ENCODE peak calls at places on chromosomes 12 and 14, in eight cellular contexts. H is GM23248, C is astrocyte, S is GM23338, D is GM12878, V is K562, X is PC-3, W is neural progenitor cell. L is an unnamed sample.

GRCh38 chr14:32698831-32699230 is 239.8 kb upstream of the NPAS3 start:
- DNase-seq in H (peak), C (peak), S (no peak), D (no peak), V (no peak), X (peak), W (no peak), L (no peak)

GRCh38 chr14:74948228-74949175 is 6.9 kb downstream of the PGF start:
- DNase-seq in H (no peak), C (no peak), S (no peak), D (no peak), V (no peak), X (no peak), W (no peak), L (no peak)

GRCh38 chr14:74882103-74882920 is 596 bp downstream of the DLST start:
- DNase-seq in H (peak), C (peak), S (peak), D (no peak), V (peak), X (peak), W (peak), L (peak)

GRCh38 chr12:130818381-130819247 is 20.4 kb downstream of the STX2 start:
- DNase-seq in H (peak), C (no peak), S (peak), D (peak), V (peak), X (peak), W (peak), L (peak)

GRCh38 chr12:91249059-91250055 is 66.7 kb upstream of the DCN start:
- DNase-seq in H (peak), C (no peak), S (no peak), D (no peak), V (no peak), X (no peak), W (no peak), L (no peak)

GRCh38 chr12:20264608-20265114 is 103.7 kb upstream of the PDE3A start:
- DNase-seq in H (no peak), C (peak), S (peak), D (no peak), V (no peak), X (no peak), W (peak), L (no peak)

GRCh38 chr14:90475298-90475697 is 78.5 kb downstream of the CALM1 start:
- DNase-seq in H (no peak), C (no peak), S (no peak), D (no peak), V (no peak), X (no peak), W (no peak), L (no peak)

GRCh38 chr12:108750471-108751402 is 19.4 kb upstream of the CORO1C start:
- DNase-seq in H (peak), C (peak), S (no peak), D (no peak), V (no peak), X (no peak), W (peak), L (no peak)

GRCh38 chr14:75876526-75876925 is 105.3 kb downstream of the TGFB3 start:
- DNase-seq in H (no peak), C (peak), S (no peak), D (no peak), V (no peak), X (no peak), W (no peak), L (no peak)

GRCh38 chr12:19222566-19222965 is 93.0 kb downstream of the PLEKHA5 start:
- DNase-seq in H (peak), C (no peak), S (no peak), D (no peak), V (no peak), X (no peak), W (no peak), L (no peak)

GRCh38 chr12:92363295-92364146 is 217.9 kb upstream of the BTG1 start:
- DNase-seq in H (peak), C (peak), S (peak), D (peak), V (peak), X (no peak), W (no peak), L (peak)

GRCh38 chr12:111584959-111585358 is 14.2 kb downstream of the ATXN2 start:
- DNase-seq in H (peak), C (no peak), S (no peak), D (no peak), V (no peak), X (peak), W (no peak), L (no peak)

GRCh38 chr12:100987552-100988277 is 193.1 kb downstream of the ANO4 start:
- DNase-seq in H (peak), C (peak), S (peak), D (peak), V (peak), X (peak), W (peak), L (peak)

GRCh38 chr12:55972045-55972843 is 1.6 kb upstream of the RAB5B start:
- DNase-seq in H (peak), C (peak), S (peak), D (no peak), V (peak), X (peak), W (no peak), L (no peak)

GRCh38 chr12:46377678-46378077 is 5.1 kb upstream of the SLC38A2 start:
- DNase-seq in H (peak), C (no peak), S (no peak), D (no peak), V (no peak), X (no peak), W (no peak), L (no peak)

GRCh38 chr12:54561164-54561563 is 11.8 kb downstream of the PDE1B start:
- DNase-seq in H (no peak), C (no peak), S (no peak), D (no peak), V (no peak), X (no peak), W (no peak), L (no peak)

GRCh38 chr14:67618617-67619063 is 1.1 kb upstream of the ARG2 start:
- DNase-seq in H (peak), C (peak), S (peak), D (no peak), V (peak), X (peak), W (peak), L (peak)

GRCh38 chr14:72443991-72444431 is 449.9 kb downstream of the DPF3 start:
- DNase-seq in H (no peak), C (no peak), S (no peak), D (peak), V (no peak), X (no peak), W (no peak), L (no peak)

GRCh38 chr14:90613997-90614396 is 202.2 kb downstream of the TTC7B start:
- DNase-seq in H (no peak), C (no peak), S (no peak), D (no peak), V (no peak), X (no peak), W (no peak), L (no peak)

GRCh38 chr14:57987596-57988300 is 121.9 kb upstream of the SLC35F4 start:
- DNase-seq in H (no peak), C (no peak), S (peak), D (no peak), V (no peak), X (peak), W (no peak), L (no peak)

GRCh38 chr14:102620413-102620812 is 28.0 kb downstream of the RCOR1 start:
- DNase-seq in H (peak), C (peak), S (no peak), D (no peak), V (no peak), X (no peak), W (no peak), L (no peak)

GRCh38 chr12:120856980-120857379 is 47.2 kb downstream of the SPPL3 start:
- DNase-seq in H (no peak), C (no peak), S (peak), D (no peak), V (no peak), X (peak), W (no peak), L (no peak)

GRCh38 chr12:2691340-2692111 is 103.2 kb upstream of the FKBP4 start:
- DNase-seq in H (no peak), C (no peak), S (peak), D (peak), V (no peak), X (no peak), W (peak), L (peak)
- TF ChIP-seq EZH2 in H (no peak), C (no peak), S (no peak), D (no peak), V (no peak), X (peak), W (no peak), L (no peak)

GRCh38 chr12:1660304-1661187 is 30.3 kb upstream of the ADIPOR2 start:
- DNase-seq in H (peak), C (no peak), S (no peak), D (no peak), V (no peak), X (no peak), W (no peak), L (peak)

GRCh38 chr12:1662761-1663439 is 28.0 kb upstream of the ADIPOR2 start:
- DNase-seq in H (peak), C (no peak), S (peak), D (no peak), V (peak), X (no peak), W (peak), L (peak)

GRCh38 chr12:1665366-1665765 is 25.5 kb upstream of the ADIPOR2 start:
- DNase-seq in H (no peak), C (no peak), S (no peak), D (no peak), V (no peak), X (no peak), W (no peak), L (no peak)

GRCh38 chr12:1663440-1664132 is 27.3 kb upstream of the ADIPOR2 start:
- DNase-seq in H (no peak), C (no peak), S (no peak), D (no peak), V (no peak), X (no peak), W (no peak), L (no peak)

GRCh38 chr12:1661553-1662335 is 29.1 kb upstream of the ADIPOR2 start:
- DNase-seq in H (peak), C (peak), S (peak), D (peak), V (peak), X (peak), W (peak), L (peak)
- H3K4me2 ChIP-seq in H (peak), C (peak), S (peak), D (peak), V (peak), X (peak), W (peak), L (peak)

GRCh38 chr14:94075008-94075407 is 6.0 kb downstream of the DDX24 start:
- DNase-seq in H (no peak), C (no peak), S (no peak), D (no peak), V (no peak), X (no peak), W (no peak), L (no peak)

GRCh38 chr14:94074534-94074933 is 6.5 kb downstream of the DDX24 start:
- DNase-seq in H (no peak), C (no peak), S (no peak), D (no peak), V (no peak), X (no peak), W (no peak), L (no peak)

GRCh38 chr14:94079891-94080605 is 954 bp downstream of the DDX24 start:
- DNase-seq in H (peak), C (peak), S (no peak), D (no peak), V (no peak), X (no peak), W (no peak), L (no peak)

GRCh38 chr14:94077823-94078222 is 3.2 kb downstream of the DDX24 start:
- DNase-seq in H (no peak), C (no peak), S (no peak), D (no peak), V (no peak), X (no peak), W (no peak), L (no peak)

DNA sequence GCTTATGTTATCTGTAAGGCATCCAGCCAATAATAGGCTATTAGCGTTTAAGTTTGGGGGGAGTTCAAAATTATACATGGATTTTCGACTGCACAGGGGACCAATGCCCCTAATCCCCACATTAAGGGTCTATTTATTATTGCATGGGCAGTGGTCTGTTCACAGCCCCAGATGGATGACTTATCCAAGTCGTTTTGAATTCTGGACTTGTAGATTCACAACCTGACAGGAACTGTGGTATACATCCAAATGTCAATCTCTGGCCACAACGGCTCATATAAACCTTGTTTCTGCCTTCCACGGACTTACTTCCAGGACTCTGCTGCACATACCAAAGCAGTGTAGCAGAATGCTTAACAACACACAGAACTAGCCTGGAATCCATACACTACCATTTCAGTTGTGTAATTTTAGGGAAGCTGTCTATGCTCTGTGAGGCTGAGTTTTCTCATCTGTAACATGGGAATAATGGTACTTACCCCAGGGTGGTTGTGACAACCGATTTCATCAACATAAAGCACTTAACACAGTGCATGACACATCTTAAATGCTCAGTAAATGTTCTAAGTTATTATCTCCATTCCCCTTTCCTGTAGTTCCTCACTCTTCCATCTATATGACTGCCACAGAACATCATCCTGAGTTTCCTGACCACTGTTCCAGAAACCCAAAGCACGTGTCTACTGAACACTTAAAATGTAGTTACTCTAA is 3.7 kb downstream of the DDX24 start:
- DNase-seq in H (peak), C (no peak), S (no peak), D (no peak), V (peak), X (no peak), W (no peak), L (no peak)
- H3K4me3 ChIP-seq in H (peak), C (no peak), S (no peak), D (peak), V (peak), X (peak), W (no peak), L (no peak)

GRCh38 chr12:102956738-102957338 is 636 bp upstream of the ASCL1 start:
- DNase-seq in H (no peak), C (no peak), S (no peak), D (no peak), V (no peak), X (no peak), W (no peak), L (no peak)
- TF ChIP-seq EZH2 in H (no peak), C (peak), S (peak), D (no peak), V (no peak), X (no peak), W (peak), L (no peak)

GRCh38 chr12:99598785-99599184 is 48.8 kb upstream of the GARIN6 start:
- DNase-seq in H (no peak), C (no peak), S (no peak), D (no peak), V (no peak), X (no peak), W (no peak), L (no peak)
- H3K4me2 ChIP-seq in H (no peak), C (no peak), S (no peak), D (no peak), V (no peak), X (no peak), W (no peak), L (no peak)